ENCODE peak calls at places on chromosome 16, in four cellular contexts. I, P, E and R are unnamed samples.

GRCh38 chr16:10646581-10647263 is 48.0 kb downstream of the TEKT5 start:
- DNase-seq in P (no peak), I (no peak), E (no peak), R (no peak)

GRCh38 chr16:15643453-15644305 is 725 bp upstream of the MARF1 start:
- DNase-seq in I (no peak), P (no peak), E (no peak), R (no peak)

GRCh38 chr16:72467157-72467759 is 295.3 kb upstream of the PMFBP1 start:
- DNase-seq in E (no peak), I (no peak), P (peak; percentile 10), R (no peak)

GRCh38 chr16:19114359-19115147 is 789 bp downstream of the ITPRIPL2 start:
- DNase-seq in E (no peak), I (peak; percentile 65), P (no peak), R (no peak)

GRCh38 chr16:5032748-5033167 is 977 bp downstream of the NAGPA start:
- DNase-seq in E (no peak), I (no peak), P (no peak), R (no peak)

GRCh38 chr16:13186813-13187212 is 285.4 kb downstream of the SHISA9 start:
- DNase-seq in E (no peak), P (no peak), I (no peak), R (no peak)

GRCh38 chr16:47943235-47943634 is 212.6 kb downstream of the ABCC12 start:
- DNase-seq in I (no peak), E (no peak), P (no peak), R (no peak)

GRCh38 chr16:85258616-85259015 is 146.3 kb upstream of the CIBAR2 start:
- DNase-seq in E (no peak), P (no peak), I (no peak), R (no peak)

GRCh38 chr16:10937068-10937859 is 5.0 kb downstream of the DEXI start:
- DNase-seq in E (no peak), P (no peak), I (no peak), R (no peak)

GRCh38 chr16:52618753-52619497 is 72.0 kb upstream of the TOX3 start:
- DNase-seq in I (no peak), P (no peak), E (no peak), R (no peak)

GRCh38 chr16:88369447-88370008 is 13.2 kb upstream of the ZNF469 start:
- DNase-seq in E (no peak), P (no peak), I (no peak), R (no peak)

GRCh38 chr16:73546351-73546845 is 498.5 kb upstream of the ZFHX3 start:
- DNase-seq in E (no peak), P (peak; percentile 6), I (no peak), R (no peak)

GRCh38 chr16:48354877-48355585 is 30.2 kb downstream of the SIAH1 start:
- DNase-seq in P (peak; percentile 16), E (no peak), I (no peak), R (no peak)

GRCh38 chr16:9092282-9092962 is 978 bp downstream of the HAPSTR1 start:
- DNase-seq in P (peak; percentile 66), I (peak; percentile 60), E (no peak), R (no peak)

GRCh38 chr16:12016166-12016947 is 39.8 kb downstream of the SNX29 start:
- DNase-seq in P (no peak), I (no peak), E (no peak), R (no peak)

GRCh38 chr16:58409316-58409973 is 17.2 kb downstream of the GINS3 start:
- DNase-seq in I (peak; percentile 42), P (no peak), E (no peak), R (no peak)

GRCh38 chr16:74469946-74470478 is 48.7 kb upstream of the CLEC18B start:
- DNase-seq in I (no peak), E (no peak), P (no peak), R (no peak)

GRCh38 chr16:53901396-53901795 is 197.4 kb downstream of the FTO start:
- DNase-seq in P (no peak), I (no peak), E (no peak), R (no peak)

GRCh38 chr16:50955311-50955710 is 195.8 kb downstream of the SALL1 start:
- DNase-seq in P (no peak), E (no peak), I (no peak), R (no peak)

GRCh38 chr16:20873331-20873730 is 26.8 kb downstream of the DCUN1D3 start:
- DNase-seq in E (no peak), I (no peak), P (no peak), R (no peak)

GRCh38 chr16:4415538-4416199 is 727 bp downstream of the CORO7 start:
- DNase-seq in E (no peak), P (peak; percentile 74), I (peak; percentile 54), R (no peak)

GRCh38 chr16:61362583-61362982 is 673.7 kb downstream of the CDH8 start:
- DNase-seq in E (no peak), I (no peak), P (no peak), R (no peak)

GRCh38 chr16:19245326-19245925 is 40.1 kb upstream of the CLEC19A start:
- DNase-seq in I (no peak), E (no peak), P (no peak), R (no peak)

GRCh38 chr16:15573274-15573895 is 69.6 kb downstream of the MARF1 start:
- DNase-seq in E (no peak), I (no peak), P (no peak), R (no peak)

GRCh38 chr16:55146939-55147338 is 177.1 kb upstream of the IRX6 start:
- DNase-seq in P (no peak), I (no peak), E (no peak), R (no peak)

GRCh38 chr16:19765860-19766553 is 47.9 kb downstream of the IQCK start:
- DNase-seq in P (no peak), I (peak; percentile 67), E (peak; percentile 88), R (no peak)

DNA sequence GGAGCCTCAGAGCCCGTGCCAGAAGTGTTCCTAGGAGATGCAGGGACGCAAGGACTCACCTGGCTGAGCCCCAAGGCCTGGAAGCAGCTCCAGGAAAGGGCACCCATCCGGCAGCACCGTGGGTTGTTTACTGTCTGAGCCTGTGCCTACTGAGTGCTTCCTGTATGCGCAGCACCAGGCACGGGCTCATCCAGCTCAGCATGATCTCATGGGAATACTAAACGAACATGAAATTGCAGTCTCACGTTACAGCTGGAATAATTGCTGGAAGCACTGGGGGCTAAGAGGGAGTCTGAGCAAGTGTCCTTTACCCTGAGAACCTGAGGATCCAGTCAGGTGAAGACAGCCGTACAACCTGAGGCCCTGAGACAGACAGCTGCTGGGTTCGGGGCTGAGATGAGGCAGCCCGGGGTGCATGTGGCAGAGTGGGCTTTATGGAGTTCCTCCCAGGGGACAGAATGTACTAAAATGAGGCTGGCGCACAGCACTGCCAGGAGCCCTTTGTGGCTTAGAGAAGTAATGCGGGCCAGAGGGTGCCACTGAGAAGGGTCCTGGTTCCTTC is 5.4 kb downstream of the CTRL start:
- DNase-seq in E (peak; percentile 54), P (no peak), I (no peak), R (no peak)
- H3K27me3 ChIP-seq in E (no peaks in the 10 kb centered on the region), P (no peaks in the 10 kb centered on the region), I (no peaks in the 10 kb centered on the region), R (no peaks in the 10 kb centered on the region)

GRCh38 chr16:86467490-86467889 is 42.8 kb upstream of the FOXF1 start:
- DNase-seq in P (no peak), E (no peak), I (no peak), R (no peak)

GRCh38 chr16:86471896-86472295 is 38.4 kb upstream of the FOXF1 start:
- DNase-seq in I (no peak), P (no peak), E (no peak), R (no peak)

GRCh38 chr16:86472366-86472765 is 38.0 kb upstream of the FOXF1 start:
- DNase-seq in P (no peak), E (no peak), I (no peak), R (no peak)

GRCh38 chr16:86466695-86467406 is 43.5 kb upstream of the FOXF1 start:
- DNase-seq in E (no peak), P (no peak), I (no peak), R (no peak)

GRCh38 chr16:86470964-86471363 is 39.4 kb upstream of the FOXF1 start:
- DNase-seq in P (no peak), I (no peak), E (no peak), R (no peak)
- H3K27me3 ChIP-seq in P (peaks cover 37% of the 10 kb centered on the region), I (no peaks in the 10 kb centered on the region), E (no peaks in the 10 kb centered on the region), R (no peaks in the 10 kb centered on the region)

GRCh38 chr16:57407521-57408353 is 3.2 kb downstream of the CCL17 start:
- DNase-seq in P (no peak), E (no peak), I (no peak), R (no peak)
- H3K27me3 ChIP-seq in P (peaks cover 51% of the 10 kb centered on the region), E (no peaks in the 10 kb centered on the region), I (no peaks in the 10 kb centered on the region), R (no peaks in the 10 kb centered on the region)

GRCh38 chr16:75578212-75578611 is 12.0 kb downstream of the GABARAPL2 start:
- DNase-seq in I (no peak), E (no peak), P (no peak), R (no peak)

GRCh38 chr16:75578725-75579124 is 12.5 kb downstream of the GABARAPL2 start:
- DNase-seq in P (peak; percentile 18), E (no peak), I (no peak), R (no peak)

GRCh38 chr16:75576384-75576811 is 10.2 kb downstream of the GABARAPL2 start:
- DNase-seq in P (no peak), E (no peak), I (no peak), R (no peak)

GRCh38 chr16:75572859-75573542 is 6.8 kb downstream of the GABARAPL2 start:
- DNase-seq in P (no peak), E (no peak), I (no peak), R (no peak)

GRCh38 chr16:75575976-75576375 is 9.8 kb downstream of the GABARAPL2 start:
- DNase-seq in E (no peak), I (no peak), P (no peak), R (no peak)
- H3K27me3 ChIP-seq in E (no peaks in the 10 kb centered on the region), I (no peaks in the 10 kb centered on the region), P (no peaks in the 10 kb centered on the region), R (no peaks in the 10 kb centered on the region)

DNA sequence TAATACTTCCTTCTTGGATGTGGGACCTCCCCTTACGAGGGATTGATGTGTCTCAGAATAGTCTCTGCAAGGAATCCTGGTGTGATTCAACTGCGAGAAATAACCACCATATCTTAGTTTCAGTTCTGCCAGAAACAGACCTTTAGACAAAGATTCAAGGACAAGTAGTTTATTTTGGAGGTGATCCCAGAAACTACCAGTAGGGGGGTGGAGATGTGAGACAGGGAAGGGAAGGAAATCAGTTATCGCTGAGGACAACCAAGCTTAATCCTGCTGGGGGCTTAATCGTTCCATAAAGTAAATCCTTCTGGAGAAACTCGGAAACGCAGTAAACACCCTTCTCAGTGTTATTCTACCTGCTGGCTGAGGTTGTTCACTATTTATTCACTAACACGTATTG is 5.0 kb upstream of the SDR42E1 start:
- DNase-seq in P (peak; percentile 42), E (no peak), I (no peak), R (no peak)
- H3K27me3 ChIP-seq in P (peaks cover 20% of the 10 kb centered on the region), E (peaks cover 3% of the 10 kb centered on the region), I (no peaks in the 10 kb centered on the region), R (no peaks in the 10 kb centered on the region)